ENCODE peak calls at places on chromosomes 16 and 17, in six cellular contexts. W is heart left ventricle; I is cardiac muscle cell; K is CD8-positive, alpha-beta T cell; H is colonic mucosa; U is gastrocnemius medialis. M is an unnamed sample.

GRCh38 chr16:67283039-67283825 is 3.9 kb downstream of the PLEKHG4 start:
- DNase-seq in H (no peak), U (no peak), I (no peak), W (no peak), K (no peak), M (no peak)

GRCh38 chr17:67608691-67609090 is 109.0 kb upstream of the NOL11 start:
- DNase-seq in I (no peak), H (no peak), U (no peak), W (no peak), K (no peak), M (no peak)

GRCh38 chr17:14297161-14297851 is 3.6 kb upstream of the HS3ST3B1 start:
- DNase-seq in W (peak; percentile 37), H (no peak), I (peak; percentile 66), K (peak; percentile 65), U (no peak), M (peak; percentile 10)

GRCh38 chr16:78639775-78640174 is 540.3 kb downstream of the WWOX start:
- DNase-seq in I (no peak), K (no peak), W (no peak), H (no peak), U (no peak), M (no peak)

GRCh38 chr17:70184770-70185169 is 15.4 kb downstream of the KCNJ2 start:
- DNase-seq in I (no peak), W (no peak), H (no peak), K (no peak), U (no peak), M (no peak)

GRCh38 chr16:47053895-47054294 is 80.4 kb upstream of the DNAJA2 start:
- DNase-seq in K (no peak), H (no peak), U (no peak), W (no peak), I (no peak), M (no peak)

GRCh38 chr16:27690604-27691003 is 140.7 kb downstream of the KATNIP start:
- DNase-seq in W (no peak), I (no peak), U (no peak), K (no peak), H (peak; percentile 34), M (no peak)

GRCh38 chr17:16255481-16255901 is 38.5 kb downstream of the PIGL start:
- DNase-seq in K (no peak), U (no peak), W (peak; percentile 48), H (peak; percentile 79), I (peak; percentile 66), M (no peak)

GRCh38 chr16:3858809-3859208 is 21.7 kb downstream of the CREBBP start:
- DNase-seq in W (no peak), H (no peak), K (no peak), I (no peak), U (no peak), M (no peak)

GRCh38 chr17:68705331-68706166 is 104.4 kb upstream of the FAM20A start:
- DNase-seq in W (no peak), I (no peak), H (no peak), U (no peak), K (no peak), M (no peak)

GRCh38 chr17:69448431-69449102 is 34.1 kb downstream of the MAP2K6 start:
- DNase-seq in U (no peak), K (no peak), H (peak; percentile 88), W (peak; percentile 9), I (peak; percentile 9), M (no peak)

GRCh38 chr17:22512057-22512456 is 819.7 kb downstream of the KCNJ18 start:
- DNase-seq in H (no peak), I (no peak), W (no peak), U (no peak), K (no peak), M (no peak)
- H3K9me3 ChIP-seq in H (no peaks in the 10 kb centered on the region), I (no peaks in the 10 kb centered on the region), W (peaks cover 10% of the 10 kb centered on the region), U (no peaks in the 10 kb centered on the region), K (no peaks in the 10 kb centered on the region), M (no peaks in the 10 kb centered on the region)

GRCh38 chr16:52247737-52248136 is 299.2 kb downstream of the TOX3 start:
- DNase-seq in W (no peak), U (no peak), K (no peak), I (no peak), H (no peak), M (no peak)
- H3K4me1 ChIP-seq in W (no peaks in the 10 kb centered on the region), U (no peaks in the 10 kb centered on the region), K (no peaks in the 10 kb centered on the region), I (no peaks in the 10 kb centered on the region), H (no peaks in the 10 kb centered on the region), M (no peaks in the 10 kb centered on the region)

GRCh38 chr17:58060596-58061191 is 22.5 kb upstream of the DYNLL2 start:
- DNase-seq in H (no peak), U (no peak), W (peak; percentile 68), I (no peak), K (no peak), M (no peak)
- H3K27me3 ChIP-seq in H (no peaks in the 10 kb centered on the region), U (no peaks in the 10 kb centered on the region), W (no peaks in the 10 kb centered on the region), I (no peaks in the 10 kb centered on the region), K (no peaks in the 10 kb centered on the region), M (no peaks in the 10 kb centered on the region)

GRCh38 chr16:35239561-35239960 is 1780.1 kb downstream of the TP53TG3F start:
- DNase-seq in U (no peak), H (no peak), K (no peak), W (no peak), I (no peak), M (no peak)
- H3K9me3 ChIP-seq in U (no peaks in the 10 kb centered on the region), H (no peaks in the 10 kb centered on the region), K (no peaks in the 10 kb centered on the region), W (peaks cover 3% of the 10 kb centered on the region), I (peaks cover under 1% of the 10 kb centered on the region), M (no peaks in the 10 kb centered on the region)

GRCh38 chr17:73681946-73682345 is 37.7 kb upstream of the SDK2 start:
- DNase-seq in K (no peak), W (no peak), I (no peak), U (no peak), H (no peak), M (no peak)
- H3K4me1 ChIP-seq in K (no peaks in the 10 kb centered on the region), W (no peaks in the 10 kb centered on the region), I (no peaks in the 10 kb centered on the region), U (no peaks in the 10 kb centered on the region), H (no peaks in the 10 kb centered on the region), M (no peaks in the 10 kb centered on the region)

GRCh38 chr17:81437221-81437651 is 42.0 kb downstream of the BAHCC1 start:
- DNase-seq in U (no peak), K (no peak), H (no peak), I (no peak), W (no peak), M (no peak)

GRCh38 chr17:81434681-81435417 is 39.6 kb downstream of the BAHCC1 start:
- DNase-seq in W (no peak), K (no peak), U (no peak), I (no peak), H (no peak), M (no peak)

GRCh38 chr17:81434079-81434478 is 38.8 kb downstream of the BAHCC1 start:
- DNase-seq in U (no peak), I (no peak), H (no peak), K (no peak), W (no peak), M (no peak)

GRCh38 chr17:81436294-81436849 is 41.1 kb downstream of the BAHCC1 start:
- DNase-seq in H (peak; percentile 59), K (no peak), W (peak; percentile 64), U (no peak), I (no peak), M (no peak)

GRCh38 chr17:81435636-81436293 is 40.5 kb downstream of the BAHCC1 start:
- DNase-seq in K (no peak), W (no peak), H (no peak), U (no peak), I (no peak), M (no peak)
- H3K27me3 ChIP-seq in K (peaks cover 3% of the 10 kb centered on the region), W (no peaks in the 10 kb centered on the region), H (no peaks in the 10 kb centered on the region), U (no peaks in the 10 kb centered on the region), I (no peaks in the 10 kb centered on the region), M (peaks cover 8% of the 10 kb centered on the region)

DNA sequence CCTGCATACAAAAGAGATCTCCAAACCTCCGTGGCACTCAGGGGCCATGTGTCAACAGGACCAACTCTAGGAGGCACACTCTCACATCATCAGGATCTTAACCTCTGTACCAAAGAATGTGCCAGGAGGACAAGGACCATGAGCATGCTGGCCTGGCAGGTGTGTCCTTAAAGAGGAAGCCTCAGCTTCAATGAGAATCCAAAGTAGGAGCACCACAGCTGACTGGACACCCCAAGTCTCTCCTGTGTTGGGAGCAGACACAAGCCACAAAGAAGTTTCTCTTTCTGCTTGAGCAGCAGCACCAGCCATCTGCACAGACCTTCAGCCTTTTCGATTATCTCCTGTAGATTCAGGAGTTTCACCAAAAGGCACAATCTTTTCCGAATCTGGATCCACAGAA is 1734.5 kb downstream of the TP53TG3F start:
- DNase-seq in I (no peak), H (no peak), U (no peak), W (no peak), K (no peak), M (no peak)
- H3K9me3 ChIP-seq in I (peaks cover 2% of the 10 kb centered on the region), H (no peaks in the 10 kb centered on the region), U (no peaks in the 10 kb centered on the region), W (peaks cover 11% of the 10 kb centered on the region), K (no peaks in the 10 kb centered on the region), M (no peaks in the 10 kb centered on the region)

GRCh38 chr17:80346498-80347275 is 68.3 kb upstream of the ENDOV start:
- DNase-seq in W (no peak), K (no peak), H (no peak), U (no peak), I (no peak), M (no peak)

GRCh38 chr17:80348551-80349436 is 66.2 kb upstream of the ENDOV start:
- DNase-seq in W (no peak), I (no peak), U (no peak), H (no peak), K (no peak), M (no peak)

GRCh38 chr17:80349437-80350160 is 65.4 kb upstream of the ENDOV start:
- DNase-seq in I (no peak), H (no peak), U (no peak), W (no peak), K (no peak), M (no peak)

GRCh38 chr17:80347536-80347935 is 67.4 kb upstream of the ENDOV start:
- DNase-seq in W (no peak), H (no peak), K (no peak), I (no peak), U (no peak), M (no peak)

DNA sequence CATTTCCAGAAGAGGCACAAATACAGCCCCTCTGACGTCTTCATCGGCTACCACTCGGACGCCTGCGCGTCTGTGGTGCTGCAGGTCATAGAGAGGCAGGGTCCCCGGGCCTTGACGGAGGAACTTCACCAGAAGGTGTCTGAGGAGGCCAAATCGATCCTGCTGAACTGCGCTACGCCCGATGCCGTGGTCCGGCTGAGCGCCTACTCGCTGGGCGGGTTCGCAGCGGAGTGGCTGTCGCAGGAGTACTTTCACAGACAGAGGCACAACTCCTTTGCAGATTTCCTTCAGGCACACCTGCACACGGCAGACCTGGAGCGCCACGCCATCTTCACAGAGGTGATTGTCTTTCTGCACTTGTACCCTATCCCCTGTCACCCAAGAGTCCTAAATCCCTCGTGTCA is 67.0 kb upstream of the ENDOV start:
- DNase-seq in U (no peak), K (no peak), H (no peak), W (no peak), I (no peak), M (no peak)
- H3K4me1 ChIP-seq in U (no peaks in the 10 kb centered on the region), K (no peaks in the 10 kb centered on the region), H (no peaks in the 10 kb centered on the region), W (no peaks in the 10 kb centered on the region), I (no peaks in the 10 kb centered on the region), M (no peaks in the 10 kb centered on the region)